ENCODE peak calls at places on chromosomes 5 and 9, in eight cellular contexts. C is stimulated activated CD4-positive, alpha-beta T cell treated with anti-CD3 and anti-CD28 coated beads, Interleukin-4, amount 100 ng/mL, for 4 hours; E is heart left ventricle; B is dorsolateral prefrontal cortex; Z is SK-N-DZ; L is AG09309; Y is germinal center; T is GM13976. V is an unnamed sample.
A peak's percentile ranks its signal among the peaks of the same experiment; 100 is the strongest.

GRCh38 chr9:91361294-91362201 is at the start of gene AUH:
- DNase-seq in T (peak; percentile 96), E (peak; percentile 89), B (peak; percentile 89), Y (peak; percentile 95), L (no peak), C (peak; percentile 88), Z (peak; percentile 69), V (peak; percentile 79)

GRCh38 chr9:85534340-85534739 is 207.4 kb downstream of the AGTPBP1 start:
- DNase-seq in T (no peak), B (no peak), Z (no peak), C (no peak), E (peak; percentile 34), L (no peak), Y (no peak), V (no peak)

GRCh38 chr9:23850242-23851023 is 24.4 kb upstream of the ELAVL2 start:
- DNase-seq in B (no peak), T (no peak), Z (peak; percentile 9), Y (no peak), C (no peak), E (no peak), L (no peak), V (no peak)

GRCh38 chr5:51622161-51622790 is 239.0 kb downstream of the ISL1 start:
- DNase-seq in T (no peak), E (no peak), Y (no peak), Z (no peak), L (no peak), B (no peak), C (no peak), V (no peak)

GRCh38 chr5:179154991-179155955 is 95.1 kb downstream of the ZNF354C start:
- DNase-seq in Y (no peak), E (no peak), L (no peak), B (peak; percentile 22), C (no peak), T (no peak), Z (no peak), V (no peak)

GRCh38 chr9:14097666-14098065 is 216.3 kb downstream of the NFIB start:
- DNase-seq in E (no peak), Y (no peak), C (no peak), T (no peak), L (no peak), B (no peak), Z (no peak), V (no peak)

GRCh38 chr9:15837079-15837679 is 284.3 kb downstream of the CCDC171 start:
- DNase-seq in C (no peak), B (no peak), Y (peak; percentile 36), T (peak; percentile 58), L (peak; percentile 17), E (no peak), Z (peak; percentile 39), V (no peak)

GRCh38 chr9:76866689-76867088 is 39.2 kb downstream of the PRUNE2 start:
- DNase-seq in C (no peak), Z (no peak), B (no peak), E (no peak), L (peak; percentile 62), Y (no peak), T (no peak), V (peak; percentile 63)

GRCh38 chr5:31404325-31404724 is 127.6 kb downstream of the DROSHA start:
- DNase-seq in T (no peak), Y (no peak), Z (no peak), L (no peak), C (no peak), B (no peak), E (no peak), V (no peak)

GRCh38 chr5:91361055-91361701 is 21.9 kb downstream of the ARRDC3 start:
- DNase-seq in L (no peak), C (no peak), T (no peak), Z (no peak), B (no peak), Y (peak; percentile 13), E (no peak), V (no peak)

GRCh38 chr5:100777680-100778281 is 125.3 kb downstream of the ST8SIA4 start:
- DNase-seq in Y (peak; percentile 30), L (peak; percentile 41), C (no peak), Z (no peak), E (peak; percentile 35), B (no peak), T (peak; percentile 45), V (no peak)

GRCh38 chr9:14661421-14662059 is 31.7 kb downstream of the ZDHHC21 start:
- DNase-seq in T (peak; percentile 37), B (no peak), C (no peak), Z (peak; percentile 21), L (no peak), E (no peak), Y (peak; percentile 2), V (no peak)

GRCh38 chr5:76490970-76491369 is 87.9 kb downstream of the IQGAP2 start:
- DNase-seq in B (no peak), Y (no peak), E (no peak), L (no peak), T (no peak), Z (no peak), C (no peak), V (no peak)

GRCh38 chr9:134165357-134166315 is 1.3 kb upstream of the RNU6ATAC start:
- DNase-seq in Y (peak; percentile 23), T (no peak), B (no peak), C (peak; percentile 41), E (no peak), L (no peak), Z (peak; percentile 70), V (no peak)

GRCh38 chr9:75615284-75615683 is 275.2 kb upstream of the PCSK5 start:
- DNase-seq in E (no peak), T (no peak), C (no peak), B (no peak), Z (no peak), Y (no peak), L (no peak), V (no peak)

GRCh38 chr9:124835026-124835501 is 18.2 kb upstream of the WDR38 start:
- DNase-seq in T (no peak), E (peak; percentile 91), Y (no peak), L (no peak), C (no peak), B (no peak), Z (no peak), V (peak; percentile 54)

GRCh38 chr5:124263172-124263571 is 483.3 kb downstream of the ZNF608 start:
- DNase-seq in Y (no peak), C (no peak), B (no peak), Z (no peak), L (no peak), E (no peak), T (no peak), V (no peak)

GRCh38 chr5:55991768-55992486 is 2.8 kb downstream of the IL6ST start:
- DNase-seq in T (no peak), Y (no peak), B (no peak), E (no peak), L (no peak), C (no peak), Z (no peak), V (no peak)

GRCh38 chr9:82488319-82488701 is 499.7 kb downstream of the SPATA31D1 start:
- DNase-seq in C (no peak), T (no peak), B (no peak), Y (no peak), E (peak; percentile 30), L (no peak), Z (peak; percentile 67), V (no peak)

V was measured in T1000.